ENCODE peak calls at places on chromosomes 16 and 17, in nine cellular contexts. T is progenitor cell of endocrine pancreas; V is skeletal muscle cell; N is astrocyte of the cerebellum; B is stimulated activated CD8-positive, alpha-beta memory T cell treated with anti-CD3 and anti-CD28 coated beads, Interleukin-4, amount 100 ng/mL, for 24 hours; Z is HAP-1; S is activated CD4-positive, alpha-beta T cell treated with anti-CD3 and anti-CD28 coated beads, Interleukin-2, amount 50 U/mL, for 48 hours; W is CD8-positive, alpha-beta memory T cell; H is iPS-NIHi11. X is an unnamed sample.
A peak's percentile ranks its signal among the peaks of the same experiment; 100 is the strongest.

GRCh38 chr17:16456770-16457316 is 35.1 kb downstream of the LRRC75A start:
- DNase-seq in S (no peak), N (no peak), B (no peak), V (no peak), Z (no peak), W (no peak), H (no peak), T (no peak), X (no peak)

GRCh38 chr16:64380751-64381150 is 741.1 kb downstream of the CDH11 start:
- DNase-seq in T (no peak), H (peak; percentile 27), N (no peak), V (no peak), S (no peak), B (no peak), Z (no peak), W (no peak), X (no peak)

GRCh38 chr16:80883159-80883642 is 78.8 kb upstream of the CDYL2 start:
- DNase-seq in T (no peak), N (no peak), B (no peak), W (no peak), Z (no peak), V (no peak), S (no peak), H (no peak), X (no peak)

GRCh38 chr17:82935944-82936767 is 96.3 kb upstream of the ZNF750 start:
- DNase-seq in B (no peak), T (no peak), W (no peak), V (no peak), S (no peak), N (no peak), H (no peak), Z (no peak), X (no peak)

GRCh38 chr16:5069048-5069447 is 2.6 kb upstream of the ALG1 start:
- DNase-seq in T (no peak), V (no peak), N (no peak), W (no peak), Z (no peak), H (no peak), B (no peak), S (no peak), X (no peak)

GRCh38 chr17:80952291-80952690 is 39.4 kb upstream of the CHMP6 start:
- DNase-seq in Z (no peak), S (no peak), T (no peak), H (no peak), B (no peak), V (no peak), W (no peak), N (no peak), X (no peak)

GRCh38 chr17:74231846-74232713 is 18.7 kb downstream of the TTYH2 start:
- DNase-seq in W (no peak), T (no peak), H (no peak), S (no peak), B (no peak), V (no peak), Z (no peak), N (no peak), X (no peak)

GRCh38 chr17:75110307-75110937 is 653 bp downstream of the ARMC7 start:
- DNase-seq in N (no peak), V (no peak), T (no peak), H (no peak), Z (no peak), W (no peak), B (no peak), S (no peak), X (no peak)

GRCh38 chr17:233473-233941 is 52.1 kb upstream of the DOC2B start:
- DNase-seq in N (no peak), S (no peak), Z (no peak), W (no peak), T (no peak), H (no peak), B (no peak), V (no peak), X (no peak)

GRCh38 chr16:57688487-57688986 is 6.1 kb upstream of the DRC7 start:
- DNase-seq in T (no peak), H (peak; percentile 4), B (no peak), W (no peak), N (no peak), V (no peak), Z (no peak), S (no peak), X (no peak)

GRCh38 chr17:55411463-55411855 is 10.2 kb downstream of the MMD start:
- DNase-seq in V (no peak), T (no peak), Z (no peak), H (no peak), B (no peak), S (no peak), N (no peak), W (no peak), X (no peak)

GRCh38 chr17:77392376-77393273 is 251.9 kb downstream of the SEC14L1 start:
- DNase-seq in N (no peak), V (no peak), Z (no peak), H (peak; percentile 82), W (no peak), T (no peak), S (no peak), B (no peak), X (no peak)

GRCh38 chr17:7561028-7561575 is 617 bp upstream of the SENP3 start:
- DNase-seq in Z (peak; percentile 88), W (peak; percentile 74), N (peak; percentile 61), B (peak; percentile 76), H (peak; percentile 94), S (peak; percentile 93), T (peak; percentile 86), V (no peak), X (peak; percentile 84)

GRCh38 chr17:44219126-44219635 is 294 bp downstream of the UBTF start:
- DNase-seq in B (peak; percentile 50), S (peak; percentile 71), Z (peak; percentile 56), N (peak; percentile 31), H (peak; percentile 71), V (no peak), T (peak; percentile 62), W (peak; percentile 77), X (no peak)

GRCh38 chr17:60089097-60089844 is 10.6 kb upstream of the HEATR6 start:
- DNase-seq in B (no peak), W (no peak), T (no peak), Z (no peak), N (no peak), H (no peak), V (no peak), S (no peak), X (no peak)

GRCh38 chr16:30068750-30069574 is 3.4 kb downstream of the ALDOA start:
- DNase-seq in N (no peak), V (no peak), B (no peak), W (peak; percentile 50), H (no peak), S (peak; percentile 58), Z (no peak), T (no peak), X (no peak)

GRCh38 chr17:33140413-33141099 is 148.9 kb downstream of the SPACA3 start:
- DNase-seq in W (no peak), N (peak; percentile 46), Z (no peak), H (no peak), V (no peak), T (no peak), S (no peak), B (no peak), X (no peak)

GRCh38 chr17:78237403-78238012 is 6.1 kb downstream of the TMEM235 start:
- DNase-seq in W (no peak), V (no peak), Z (no peak), T (no peak), N (no peak), B (no peak), S (no peak), H (no peak), X (no peak)

X was measured in neural crest cell.